ENCODE peak calls at places on chromosomes 7 and 10, in four cellular contexts. E is H9, J is mesendoderm, D is H1. N is an unnamed sample. For H3K79me2, the result is how much of the 10 kb centered on the place peaks cover.

GRCh38 chr7:41847171-41847570 is 144.3 kb upstream of the INHBA start:
- DNase-seq in D (no peak), E (no peak), J (no peak), N (no peak)

GRCh38 chr7:78149787-78150186 is 351.2 kb downstream of the PHTF2 start:
- DNase-seq in E (no peak), D (no peak), J (no peak), N (no peak)

GRCh38 chr10:104331208-104331838 is 6.9 kb downstream of the ITPRIP start:
- DNase-seq in J (peak), D (no peak), E (peak), N (no peak)

GRCh38 chr10:3263082-3263481 is 90.5 kb upstream of the PITRM1 start:
- DNase-seq in J (no peak), E (no peak), D (no peak), N (no peak)

GRCh38 chr7:93228302-93228701 is 2.0 kb upstream of the HEPACAM2 start:
- DNase-seq in J (peak), E (no peak), D (no peak), N (peak)

GRCh38 chr10:43229208-43230061 is 37.4 kb downstream of the RASGEF1A start:
- DNase-seq in D (peak), E (peak), J (no peak), N (peak)

GRCh38 chr10:63713191-63714144 is 192.3 kb downstream of the REEP3 start:
- DNase-seq in D (peak), J (peak), E (peak), N (no peak)

GRCh38 chr7:55538538-55538937 is 33.8 kb downstream of the VOPP1 start:
- DNase-seq in E (no peak), D (no peak), J (no peak), N (peak)

GRCh38 chr7:64555046-64555445 is 7.8 kb downstream of the ZNF680 start:
- DNase-seq in J (no peak), E (no peak), D (no peak), N (no peak)

GRCh38 chr7:20892776-20893175 is 106.1 kb upstream of the SP8 start:
- DNase-seq in D (no peak), J (no peak), E (no peak), N (no peak)

GRCh38 chr7:36568437-36568818 is 155.9 kb downstream of the AOAH start:
- DNase-seq in E (no peak), J (no peak), D (no peak), N (no peak)

GRCh38 chr7:51046482-51046881 is 263.8 kb upstream of the GRB10 start:
- DNase-seq in J (no peak), E (no peak), D (no peak), N (no peak)

GRCh38 chr7:70040971-70041766 is 442.9 kb downstream of the AUTS2 start:
- DNase-seq in D (no peak), E (no peak), J (peak), N (no peak)

GRCh38 chr7:36787933-36788378 is 63.7 kb upstream of the AOAH start:
- DNase-seq in J (no peak), E (no peak), D (no peak), N (no peak)

GRCh38 chr7:14637968-14638367 is 264.6 kb downstream of the DGKB start:
- DNase-seq in J (no peak), E (no peak), D (no peak), N (no peak)

GRCh38 chr7:66697451-66698438 is 42.8 kb upstream of the RABGEF1 start:
- DNase-seq in J (no peak), E (no peak), D (no peak), N (no peak)

GRCh38 chr7:80908360-80908797 is 10.5 kb downstream of the SEMA3C start:
- DNase-seq in D (no peak), E (no peak), J (no peak), N (no peak)

GRCh38 chr10:102195301-102195870 is 30.7 kb upstream of the ELOVL3 start:
- DNase-seq in E (no peak), J (no peak), D (no peak), N (peak)

GRCh38 chr7:55075464-55075971 is 56.7 kb downstream of the EGFR start:
- DNase-seq in E (no peak), J (no peak), D (no peak), N (no peak)

GRCh38 chr7:6071406-6071805 is 40.2 kb downstream of the ANKRD61 start:
- DNase-seq in D (no peak), E (no peak), J (no peak), N (no peak)
- H3K79me2 ChIP-seq in D (under half), E (under half), J (under half), N (under half)

DNA sequence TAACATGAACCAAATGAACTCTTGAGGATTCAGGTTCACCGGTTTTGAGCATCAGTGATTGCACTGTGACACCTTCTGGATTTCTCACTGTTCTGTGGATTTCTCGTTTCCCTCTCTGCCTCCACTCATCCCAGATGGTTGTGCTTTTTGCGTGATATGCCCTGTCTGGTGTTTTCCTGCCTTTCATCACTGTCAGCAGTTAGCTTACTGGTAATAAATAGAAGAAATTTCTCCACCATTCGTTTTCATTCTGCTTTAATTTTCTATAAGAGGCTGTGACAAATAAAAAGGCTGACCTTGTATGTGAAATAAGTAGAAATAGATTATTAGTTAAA is 16.2 kb downstream of the BPGM start:
- DNase-seq in J (no peak), E (no peak), D (no peak), N (no peak)
- H2BK120ac ChIP-seq in J (no peak), E (no peak), D (no peak), N (no peak)

GRCh38 chr7:129649128-129649690 is 37.7 kb downstream of the NRF1 start:
- DNase-seq in J (no peak), E (no peak), D (no peak), N (no peak)
- H3K79me2 ChIP-seq in J (under half), E (under half), D (under half), N (under half)

GRCh38 chr7:157097569-157097968 is 41.2 kb upstream of the UBE3C start:
- DNase-seq in D (no peak), J (no peak), E (no peak), N (no peak)
- H2BK120ac ChIP-seq in D (no peak), J (no peak), E (no peak), N (no peak)

GRCh38 chr10:50384238-50384637 is 132.9 kb upstream of the ASAH2 start:
- DNase-seq in J (no peak), D (no peak), E (no peak), N (no peak)
- H3K79me2 ChIP-seq in J (under half), D (under half), E (under half), N (under half)

GRCh38 chr7:46751471-46751870 is 830.4 kb upstream of the IGFBP3 start:
- DNase-seq in J (no peak), D (no peak), E (no peak), N (no peak)
- H2BK120ac ChIP-seq in J (no peak), D (no peak), E (no peak), N (no peak)

DNA sequence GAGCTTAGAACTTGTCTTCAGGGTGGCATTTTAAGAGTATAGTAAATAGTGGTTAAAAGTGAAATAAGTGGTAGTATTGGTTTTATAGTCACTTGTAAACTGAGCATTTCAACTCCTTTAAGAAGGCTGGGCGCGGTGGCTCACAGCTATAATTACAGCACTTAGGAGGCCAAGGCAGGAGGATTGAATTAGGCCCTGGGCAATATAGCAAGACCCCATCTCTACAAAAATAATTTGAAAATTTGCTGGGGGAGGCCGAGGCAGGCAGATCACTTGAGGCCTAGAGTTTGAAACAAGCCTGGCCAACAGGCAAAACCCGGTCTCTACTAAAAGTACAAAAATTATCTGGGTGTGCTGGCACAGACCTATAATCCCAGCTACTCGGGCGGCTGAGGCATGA is 64.4 kb upstream of the BAMBI start:
- DNase-seq in J (no peak), E (no peak), D (no peak), N (no peak)
- H3K79me2 ChIP-seq in J (under half), E (under half), D (under half), N (under half)

N was measured in trophoblast cell.